ENCODE peak calls at places on chromosomes 5 and 9, in four cellular contexts. One of them, this sample, is unnamed.
A peak's percentile ranks its signal among the peaks of the same experiment; 100 is the strongest.

GRCh38 chr5:127412698-127413097 is 104.7 kb upstream of the PRRC1 start:
- DNase-seq in heart left ventricle: no peak
- DNase-seq in CD8-positive, alpha-beta T cell: no peak
- DNase-seq in right atrium auricular region: no peak
- DNase-seq in this sample: no peak

GRCh38 chr5:73592546-73592945 is 27.0 kb downstream of the UTP15 start:
- DNase-seq in heart left ventricle: no peak
- DNase-seq in CD8-positive, alpha-beta T cell: no peak
- DNase-seq in right atrium auricular region: no peak
- DNase-seq in this sample: no peak

GRCh38 chr5:150637245-150638052 is 3.0 kb upstream of the SYNPO start:
- DNase-seq in heart left ventricle: peak; percentile 26
- DNase-seq in CD8-positive, alpha-beta T cell: no peak
- DNase-seq in right atrium auricular region: no peak
- DNase-seq in this sample: no peak

GRCh38 chr9:110580850-110581249 is 1.3 kb upstream of the SVEP1 start:
- DNase-seq in heart left ventricle: no peak
- DNase-seq in CD8-positive, alpha-beta T cell: no peak
- DNase-seq in right atrium auricular region: no peak
- DNase-seq in this sample: no peak

GRCh38 chr9:98330831-98331230 is 75.4 kb upstream of the TBC1D2 start:
- DNase-seq in heart left ventricle: no peak
- DNase-seq in CD8-positive, alpha-beta T cell: no peak
- DNase-seq in right atrium auricular region: no peak
- DNase-seq in this sample: no peak

GRCh38 chr5:67165524-67166459 is 30.8 kb downstream of the CD180 start:
- DNase-seq in heart left ventricle: peak; percentile 87
- DNase-seq in CD8-positive, alpha-beta T cell: peak; percentile 82
- DNase-seq in right atrium auricular region: peak; percentile 92
- DNase-seq in this sample: peak; percentile 78

GRCh38 chr5:2763533-2763794 is 12.0 kb upstream of the IRX2 start:
- DNase-seq in heart left ventricle: no peak
- DNase-seq in CD8-positive, alpha-beta T cell: no peak
- DNase-seq in right atrium auricular region: no peak
- DNase-seq in this sample: no peak

GRCh38 chr5:158487156-158487555 is 612.6 kb downstream of the EBF1 start:
- DNase-seq in heart left ventricle: no peak
- DNase-seq in CD8-positive, alpha-beta T cell: no peak
- DNase-seq in right atrium auricular region: no peak
- DNase-seq in this sample: no peak

GRCh38 chr9:35658894-35659220 is 765 bp downstream of the CCDC107 start:
- DNase-seq in heart left ventricle: peak; percentile 65
- DNase-seq in CD8-positive, alpha-beta T cell: no peak
- DNase-seq in right atrium auricular region: no peak
- DNase-seq in this sample: no peak

GRCh38 chr5:12777342-12777741 is 873.1 kb upstream of the CTNND2 start:
- DNase-seq in heart left ventricle: no peak
- DNase-seq in CD8-positive, alpha-beta T cell: no peak
- DNase-seq in right atrium auricular region: no peak
- DNase-seq in this sample: no peak

GRCh38 chr5:168118042-168118668 is 173.3 kb upstream of the WWC1 start:
- DNase-seq in heart left ventricle: no peak
- DNase-seq in CD8-positive, alpha-beta T cell: no peak
- DNase-seq in right atrium auricular region: no peak
- DNase-seq in this sample: no peak

GRCh38 chr5:137995077-137995746 is 37.7 kb downstream of the FAM13B start:
- DNase-seq in heart left ventricle: no peak
- DNase-seq in CD8-positive, alpha-beta T cell: no peak
- DNase-seq in right atrium auricular region: no peak
- DNase-seq in this sample: no peak

GRCh38 chr9:98326402-98327248 is 71.2 kb upstream of the TBC1D2 start:
- DNase-seq in heart left ventricle: no peak
- DNase-seq in CD8-positive, alpha-beta T cell: no peak
- DNase-seq in right atrium auricular region: peak; percentile 16
- DNase-seq in this sample: no peak

GRCh38 chr5:176161431-176161830 is 76.8 kb upstream of the SIMC1 start:
- DNase-seq in heart left ventricle: no peak
- DNase-seq in CD8-positive, alpha-beta T cell: no peak
- DNase-seq in right atrium auricular region: no peak
- DNase-seq in this sample: no peak

GRCh38 chr9:134329576-134329855 is 3.3 kb downstream of the RXRA start:
- DNase-seq in heart left ventricle: peak; percentile 28
- DNase-seq in CD8-positive, alpha-beta T cell: no peak
- DNase-seq in right atrium auricular region: no peak
- DNase-seq in this sample: no peak
- H3K27ac ChIP-seq in heart left ventricle: peak overlapping the region; percentile 89
- H3K27ac ChIP-seq in CD8-positive, alpha-beta T cell: no peak overlapping the region
- H3K27ac ChIP-seq in right atrium auricular region: peak overlapping the region; percentile 89
- H3K27ac ChIP-seq in this sample: peak overlapping the region; percentile 70

DNA sequence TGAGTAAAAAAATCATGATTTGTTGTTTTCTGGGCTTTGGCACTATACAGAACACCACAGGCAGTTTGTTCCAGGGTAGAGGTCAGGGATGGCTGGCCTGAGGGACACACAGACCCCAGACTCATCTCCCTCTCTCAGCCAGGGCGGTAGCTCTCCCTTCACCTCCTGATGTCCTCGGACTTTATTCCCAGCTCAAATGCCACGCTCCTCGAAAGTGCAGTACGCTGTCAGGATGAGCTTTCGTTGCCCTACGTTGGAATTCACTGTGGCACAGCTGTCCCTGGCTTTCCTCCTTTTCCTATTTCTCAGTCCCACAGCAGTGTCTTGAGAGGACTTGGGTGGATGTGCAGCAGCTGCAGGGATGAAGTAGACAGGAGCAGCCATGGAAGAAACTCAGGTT is 15.7 kb upstream of the MGAT1 start:
- DNase-seq in heart left ventricle: no peak
- DNase-seq in CD8-positive, alpha-beta T cell: no peak
- DNase-seq in right atrium auricular region: no peak
- DNase-seq in this sample: no peak
- H3K27ac ChIP-seq in heart left ventricle: peak overlapping the region; percentile 97
- H3K27ac ChIP-seq in CD8-positive, alpha-beta T cell: no peak overlapping the region
- H3K27ac ChIP-seq in right atrium auricular region: peak overlapping the region; percentile 69
- H3K27ac ChIP-seq in this sample: no peak overlapping the region

DNA sequence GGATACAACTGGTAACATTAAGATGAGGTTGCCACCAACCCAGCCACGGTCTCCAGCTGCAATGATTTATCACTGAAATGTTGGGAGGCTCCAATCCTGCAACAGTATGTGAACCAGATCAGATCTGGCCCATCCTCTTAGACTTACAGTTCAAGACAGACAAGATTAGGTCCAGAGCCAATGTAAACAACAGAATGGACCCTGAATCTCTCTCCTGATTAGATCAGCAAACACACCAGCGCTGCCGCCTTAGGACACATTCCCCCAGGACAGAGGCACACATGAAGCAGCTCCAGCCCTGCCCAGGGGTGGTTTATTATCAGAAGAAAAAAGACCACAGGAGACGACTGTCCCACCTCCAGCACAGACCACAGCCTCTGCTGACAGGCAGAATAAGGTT is 82.1 kb downstream of the SLIT3 start:
- DNase-seq in heart left ventricle: no peak
- DNase-seq in CD8-positive, alpha-beta T cell: no peak
- DNase-seq in right atrium auricular region: no peak
- DNase-seq in this sample: no peak
- H3K27ac ChIP-seq in heart left ventricle: no peak overlapping the region
- H3K27ac ChIP-seq in CD8-positive, alpha-beta T cell: no peak overlapping the region
- H3K27ac ChIP-seq in right atrium auricular region: no peak overlapping the region
- H3K27ac ChIP-seq in this sample: no peak overlapping the region

DNA sequence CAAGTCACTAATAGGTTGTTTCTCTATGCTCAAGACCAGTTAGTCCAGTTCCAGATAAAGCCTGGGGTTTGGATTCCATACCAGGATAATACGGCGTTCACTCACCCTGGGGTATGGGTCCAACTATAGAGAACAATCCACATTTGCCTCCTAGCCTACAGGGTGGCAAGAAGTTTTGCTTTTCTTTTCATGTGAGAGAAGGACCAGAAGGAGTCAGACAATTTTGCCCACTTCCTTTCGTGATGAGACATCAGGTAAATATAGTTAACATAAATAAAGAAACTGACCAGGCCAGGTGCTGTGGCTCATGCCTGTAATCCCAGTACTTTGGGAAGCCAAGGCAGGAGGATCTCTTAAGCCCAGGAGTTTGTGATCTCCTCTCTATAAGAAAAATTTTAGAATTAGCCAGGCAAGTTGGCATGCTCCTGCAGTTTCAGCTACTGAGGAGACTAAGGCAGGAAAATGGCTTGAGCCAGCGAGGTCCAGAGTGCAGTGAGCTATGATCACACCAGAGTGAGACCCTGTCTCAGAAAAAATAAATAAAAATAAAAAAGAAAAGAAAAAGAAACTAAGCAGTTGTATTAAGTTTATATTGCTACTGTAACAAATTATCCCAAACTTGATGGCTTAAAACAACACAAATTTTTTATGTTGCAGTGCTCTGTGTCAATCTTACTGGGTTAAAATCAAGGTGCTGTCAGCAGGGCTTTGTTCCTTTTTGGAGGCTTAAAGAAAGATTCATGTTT is 7.5 kb upstream of the REEP5 start:
- DNase-seq in heart left ventricle: no peak
- DNase-seq in CD8-positive, alpha-beta T cell: no peak
- DNase-seq in right atrium auricular region: no peak
- DNase-seq in this sample: no peak
- H3K27ac ChIP-seq in heart left ventricle: peak overlapping the region; percentile 39
- H3K27ac ChIP-seq in CD8-positive, alpha-beta T cell: no peak overlapping the region
- H3K27ac ChIP-seq in right atrium auricular region: no peak overlapping the region
- H3K27ac ChIP-seq in this sample: no peak overlapping the region

DNA sequence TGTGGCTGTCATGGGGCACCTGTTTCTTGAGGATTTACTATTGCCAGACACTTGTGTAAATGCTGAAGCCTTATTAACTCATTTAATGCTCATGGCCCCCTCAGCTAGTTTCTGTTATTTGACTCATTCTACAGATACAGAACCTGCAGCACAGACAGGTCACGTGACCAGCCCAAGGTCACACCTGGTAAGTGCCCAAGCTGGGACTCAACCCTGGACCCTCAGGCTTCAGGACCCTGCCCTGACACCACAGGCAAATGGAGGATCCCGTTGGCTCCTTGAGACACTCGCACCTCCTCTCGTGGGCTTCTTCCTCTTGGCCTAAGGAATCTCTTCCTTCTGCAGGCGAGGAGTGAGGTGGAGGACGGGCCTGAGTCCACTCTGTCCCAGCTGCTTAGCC is 10.6 kb upstream of the NEURL1B start:
- DNase-seq in heart left ventricle: no peak
- DNase-seq in CD8-positive, alpha-beta T cell: no peak
- DNase-seq in right atrium auricular region: no peak
- DNase-seq in this sample: no peak
- H3K27ac ChIP-seq in heart left ventricle: no peak overlapping the region
- H3K27ac ChIP-seq in CD8-positive, alpha-beta T cell: no peak overlapping the region
- H3K27ac ChIP-seq in right atrium auricular region: no peak overlapping the region
- H3K27ac ChIP-seq in this sample: no peak overlapping the region

GRCh38 chr5:36305571-36306326 is 4.0 kb upstream of the RANBP3L start:
- DNase-seq in heart left ventricle: peak; percentile 47
- DNase-seq in CD8-positive, alpha-beta T cell: no peak
- DNase-seq in right atrium auricular region: no peak
- DNase-seq in this sample: peak; percentile 26
- H3K27ac ChIP-seq in heart left ventricle: no peak overlapping the region
- H3K27ac ChIP-seq in CD8-positive, alpha-beta T cell: no peak overlapping the region
- H3K27ac ChIP-seq in right atrium auricular region: peak overlapping the region; percentile 3
- H3K27ac ChIP-seq in this sample: peak overlapping the region; percentile 29

GRCh38 chr5:57698785-57699184 is 216.2 kb upstream of the ACTBL2 start:
- DNase-seq in heart left ventricle: no peak
- DNase-seq in CD8-positive, alpha-beta T cell: no peak
- DNase-seq in right atrium auricular region: no peak
- DNase-seq in this sample: no peak
- H3K27ac ChIP-seq in heart left ventricle: peak overlapping the region; percentile 82
- H3K27ac ChIP-seq in CD8-positive, alpha-beta T cell: no peak overlapping the region
- H3K27ac ChIP-seq in right atrium auricular region: peak overlapping the region; percentile 81
- H3K27ac ChIP-seq in this sample: no peak overlapping the region

This sample was measured in caudate nucleus.